ENCODE peak calls at places on chromosomes 2 and 18, in five cellular contexts. V is HCT116, I is stomach, U is upper lobe of left lung, Z is endothelial cell of umbilical vein. A is an unnamed sample.

GRCh38 chr2:3265981-3266726 is 111.5 kb downstream of the EIPR1 start:
- DNase-seq in V (no peak), I (no peak), U (no peak), Z (no peak), A (no peak)

GRCh38 chr2:9333591-9334171 is 89.6 kb downstream of the ITGB1BP1 start:
- DNase-seq in V (peak; percentile 53), I (peak; percentile 71), U (no peak), Z (peak; percentile 84), A (peak; percentile 67)

GRCh38 chr18:54392621-54393023 is 34.9 kb downstream of the C18orf54 start:
- DNase-seq in V (peak; percentile 68), I (no peak), U (no peak), Z (peak; percentile 71), A (no peak)

GRCh38 chr2:129912871-129913694 is 66.4 kb upstream of the RAB6C start:
- DNase-seq in V (no peak), I (peak; percentile 14), U (peak; percentile 33), Z (no peak), A (no peak)

GRCh38 chr2:74526649-74527230 is 709 bp upstream of the DQX1 start:
- DNase-seq in V (no peak), I (no peak), U (no peak), Z (no peak), A (no peak)

GRCh38 chr18:46477425-46478011 is 179.5 kb downstream of the LOXHD1 start:
- DNase-seq in V (no peak), I (no peak), U (peak; percentile 44), Z (no peak), A (no peak)

GRCh38 chr18:50277935-50278334 is 3.4 kb downstream of the MBD1 start:
- DNase-seq in V (no peak), I (no peak), U (no peak), Z (no peak), A (no peak)

GRCh38 chr2:159265171-159265576 is 21.3 kb downstream of the WDSUB1 start:
- DNase-seq in V (peak; percentile 59), I (no peak), U (no peak), Z (no peak), A (no peak)

GRCh38 chr18:13232060-13232917 is 13.7 kb downstream of the LDLRAD4 start:
- DNase-seq in V (no peak), I (no peak), U (peak; percentile 67), Z (no peak), A (no peak)

GRCh38 chr2:104577143-104577542 is 276.8 kb upstream of the POU3F3 start:
- DNase-seq in V (no peak), I (no peak), U (no peak), Z (no peak), A (no peak)

GRCh38 chr2:19540739-19541503 is 182.5 kb upstream of the OSR1 start:
- DNase-seq in V (peak; percentile 56), I (no peak), U (no peak), Z (no peak), A (no peak)

GRCh38 chr18:23238651-23239349 is 103.5 kb downstream of the CABLES1 start:
- DNase-seq in V (no peak), I (no peak), U (no peak), Z (peak; percentile 62), A (peak; percentile 56)

GRCh38 chr2:214127178-214127970 is 283.5 kb upstream of the VWC2L start:
- DNase-seq in V (no peak), I (no peak), U (no peak), Z (no peak), A (no peak)

GRCh38 chr2:239054921-239055320 is 207.0 kb downstream of the TWIST2 start:
- DNase-seq in V (no peak), I (no peak), U (no peak), Z (no peak), A (no peak)

GRCh38 chr2:186459009-186459408 is 27.1 kb upstream of the ZC3H15 start:
- DNase-seq in V (peak; percentile 15), I (no peak), U (no peak), Z (peak; percentile 37), A (no peak)

GRCh38 chr2:163610817-163611556 is 124.8 kb downstream of the FIGN start:
- DNase-seq in V (peak; percentile 6), I (no peak), U (peak; percentile 13), Z (no peak), A (no peak)

GRCh38 chr2:3287896-3288295 is 89.7 kb downstream of the EIPR1 start:
- DNase-seq in V (no peak), I (peak; percentile 24), U (no peak), Z (no peak), A (no peak)

GRCh38 chr2:211611061-211611518 is 927.5 kb downstream of the ERBB4 start:
- DNase-seq in V (no peak), I (no peak), U (no peak), Z (no peak), A (no peak)

GRCh38 chr2:183089192-183089851 is 10.8 kb downstream of the DUSP19 start:
- DNase-seq in V (no peak), I (no peak), U (no peak), Z (no peak), A (no peak)

GRCh38 chr18:75350857-75351256 is 76.6 kb downstream of the SMIM21 start:
- DNase-seq in V (no peak), I (no peak), U (no peak), Z (no peak), A (no peak)

GRCh38 chr2:136327162-136327852 is 209.4 kb upstream of the CXCR4 start:
- DNase-seq in V (no peak), I (peak; percentile 27), U (peak; percentile 20), Z (peak; percentile 30), A (no peak)

GRCh38 chr18:13527730-13528129 is 198.6 kb downstream of the FAM210A start:
- DNase-seq in V (no peak), I (no peak), U (no peak), Z (no peak), A (peak; percentile 4)

GRCh38 chr2:31333527-31334183 is 80.9 kb downstream of the XDH start:
- DNase-seq in V (peak; percentile 54), I (peak; percentile 88), U (no peak), Z (peak; percentile 60), A (peak; percentile 79)

GRCh38 chr2:169141713-169142352 is 72.5 kb downstream of the DHRS9 start:
- DNase-seq in V (peak; percentile 49), I (peak; percentile 67), U (no peak), Z (peak; percentile 58), A (peak; percentile 53)

GRCh38 chr2:36982467-36982866 is 16.1 kb upstream of the STRN start:
- DNase-seq in V (no peak), I (no peak), U (no peak), Z (peak; percentile 5), A (no peak)

GRCh38 chr2:161424992-161425391 is 8.9 kb downstream of the TBR1 start:
- DNase-seq in V (no peak), I (no peak), U (no peak), Z (no peak), A (no peak)
- TF ChIP-seq POLR2A in V (no peak), I (no peak), U (no peak), Z (no peak), A (no peak)

DNA sequence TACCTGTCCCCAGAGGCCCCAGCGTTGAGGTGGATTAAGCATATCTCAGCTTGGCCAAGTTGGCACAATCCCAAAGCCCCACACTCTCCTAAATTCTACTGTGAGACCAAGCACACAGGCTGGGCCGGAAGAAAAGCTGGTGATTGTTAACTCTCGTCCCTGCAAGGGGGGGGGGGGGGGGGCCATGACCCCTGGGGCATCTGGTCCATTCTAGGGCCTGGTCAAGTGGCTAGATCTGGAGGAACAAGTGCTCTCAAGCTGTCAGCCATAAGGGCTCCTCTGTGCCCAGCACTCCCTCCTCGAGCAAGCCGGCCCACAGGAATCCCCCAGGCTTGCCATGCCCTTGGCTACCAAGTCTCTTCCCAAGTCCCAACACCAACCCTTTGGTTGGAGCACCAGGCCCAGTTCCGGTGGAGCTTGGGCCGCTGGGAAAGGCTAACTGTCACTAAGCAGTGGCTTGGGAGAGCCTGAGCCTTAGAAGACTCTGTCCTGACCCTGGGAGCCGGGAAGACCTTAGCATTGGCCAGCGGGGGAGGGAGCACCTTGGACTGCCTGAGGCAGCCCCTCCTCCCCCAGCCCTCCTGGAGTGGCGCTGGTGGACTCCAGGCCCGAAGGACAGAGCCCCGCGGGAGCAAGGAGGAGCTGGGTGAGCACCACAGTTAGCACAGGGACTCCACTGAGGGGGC is 62.4 kb upstream of the POMC start:
- DNase-seq in V (no peak), I (peak; percentile 45), U (no peak), Z (no peak), A (no peak)
- TF ChIP-seq POLR2AphosphoS5 in V (no peak), I (no peak), U (no peak), Z (no peak), A (no peak)

DNA sequence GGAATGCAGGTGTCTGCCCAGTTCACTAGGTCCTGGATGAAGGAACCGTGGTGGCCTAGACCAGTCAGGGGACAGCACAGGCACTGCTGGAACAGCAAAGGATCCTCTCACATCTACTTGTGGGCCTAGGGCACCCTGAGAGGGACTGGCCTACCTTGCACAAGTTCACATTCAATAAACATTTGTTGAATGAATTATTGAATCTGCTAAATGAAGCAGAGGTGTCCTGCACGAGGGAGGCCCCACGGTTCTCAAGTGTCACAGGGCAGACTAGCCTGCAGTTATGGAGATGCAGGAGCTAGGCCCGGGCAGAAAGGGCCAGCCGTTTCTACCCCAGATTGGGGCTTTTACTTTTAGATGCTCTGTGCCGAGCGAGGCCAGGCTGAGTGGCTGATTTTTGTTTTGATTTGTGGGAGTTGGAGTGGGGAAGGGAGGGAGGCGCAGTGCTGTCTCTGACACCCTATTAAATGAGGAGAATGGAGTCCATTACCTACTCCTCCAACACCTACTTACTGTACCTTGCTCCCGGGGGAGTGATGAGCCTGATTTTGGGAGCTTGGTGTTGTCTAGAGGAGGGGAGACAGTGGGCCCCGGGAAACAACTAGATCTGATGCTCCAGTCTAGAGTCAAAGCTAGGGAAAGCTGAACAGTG is 18.4 kb downstream of the SH2D6 start:
- DNase-seq in V (no peak), I (no peak), U (no peak), Z (no peak), A (no peak)
- H3K4me1 ChIP-seq in V (peaks cover 34% of the 10 kb centered on the region), I (peaks cover 71% of the 10 kb centered on the region), U (peaks cover 57% of the 10 kb centered on the region), Z (peaks cover 17% of the 10 kb centered on the region), A (peaks cover 23% of the 10 kb centered on the region)

DNA sequence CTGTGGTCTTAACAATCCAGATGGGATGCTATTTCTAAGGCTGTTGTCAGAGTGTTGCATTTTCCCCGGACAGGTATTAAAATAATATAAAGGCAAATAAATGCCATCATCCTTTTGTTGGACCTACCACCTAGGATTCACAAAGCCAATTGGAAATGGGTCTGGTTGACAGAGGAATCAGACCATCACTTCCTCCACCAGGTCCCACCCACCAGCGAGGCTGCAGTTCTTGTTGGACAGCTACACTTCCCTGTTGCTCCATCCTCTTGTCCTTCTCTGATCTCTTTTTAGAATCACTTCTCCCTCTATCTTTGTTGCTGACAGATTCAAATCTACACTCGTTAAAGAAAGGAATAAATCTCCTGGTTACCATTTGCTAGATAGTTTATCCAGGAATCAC is 1.1 kb downstream of the TMEM169 start:
- DNase-seq in V (no peak), I (no peak), U (no peak), Z (no peak), A (no peak)
- TF ChIP-seq POLR2A in V (no peak), I (no peak), U (no peak), Z (no peak), A (no peak)

GRCh38 chr18:77478619-77479018 is 229.0 kb downstream of the GALR1 start:
- DNase-seq in V (no peak), I (no peak), U (no peak), Z (no peak), A (no peak)
- TF ChIP-seq POLR2AphosphoS5 in V (no peak), I (no peak), U (no peak), Z (no peak), A (no peak)